ENCODE peak calls at places on chromosomes 1 and 21, in four cellular contexts. G is SK-N-SH, U is OCI-LY7, W is MM.1S. T is an unnamed sample.
A peak's percentile ranks its signal among the peaks of the same experiment; 100 is the strongest.

GRCh38 chr21:42653492-42654061 is at the start of gene PDE9A:
- DNase-seq in U (peak; percentile 51), W (no peak), G (peak; percentile 90), T (peak; percentile 88)

GRCh38 chr1:93723733-93724270 is 42.2 kb upstream of the BCAR3 start:
- DNase-seq in G (no peak), U (no peak), W (no peak), T (no peak)

GRCh38 chr1:25343872-25344271 is 5.7 kb downstream of the TMEM50A start:
- DNase-seq in W (no peak), U (no peak), G (no peak), T (no peak)

GRCh38 chr1:177913762-177914540 is 55.9 kb downstream of the SEC16B start:
- DNase-seq in G (peak; percentile 16), U (peak; percentile 3), W (peak; percentile 44), T (peak; percentile 56)

GRCh38 chr1:232568331-232568852 is 61.5 kb downstream of the SIPA1L2 start:
- DNase-seq in U (no peak), W (no peak), G (no peak), T (no peak)

GRCh38 chr1:170267317-170267716 is 121.6 kb downstream of the NTMT2 start:
- DNase-seq in G (no peak), U (no peak), W (no peak), T (no peak)

GRCh38 chr1:158251160-158251559 is 3.1 kb upstream of the CD1A start:
- DNase-seq in W (no peak), U (no peak), G (no peak), T (no peak)

GRCh38 chr1:64478594-64479248 is 8.8 kb downstream of the CACHD1 start:
- DNase-seq in W (no peak), G (no peak), U (no peak), T (no peak)

GRCh38 chr1:233512538-233512937 is 101.4 kb upstream of the KCNK1 start:
- DNase-seq in U (no peak), W (no peak), G (no peak), T (no peak)

GRCh38 chr1:1298861-1299685 is 8.7 kb downstream of the ACAP3 start:
- DNase-seq in G (peak; percentile 65), W (no peak), U (no peak), T (no peak)

GRCh38 chr1:230425252-230426061 is 675 bp downstream of the PGBD5 start:
- DNase-seq in W (peak; percentile 15), G (peak; percentile 75), U (no peak), T (peak; percentile 34)

GRCh38 chr1:42456754-42457089 is 379 bp downstream of the PPCS start:
- DNase-seq in G (peak; percentile 70), W (peak; percentile 81), U (peak; percentile 83), T (peak; percentile 77)

GRCh38 chr1:183075861-183076260 is 52.6 kb downstream of the LAMC1 start:
- DNase-seq in U (no peak), W (no peak), G (no peak), T (no peak)

GRCh38 chr1:212430416-212430815 is 2.3 kb upstream of the NENF start:
- DNase-seq in W (no peak), U (no peak), G (no peak), T (no peak)

GRCh38 chr1:213603087-213603486 is 384.7 kb upstream of the PROX1 start:
- DNase-seq in W (no peak), U (no peak), G (no peak), T (no peak)

GRCh38 chr1:24555591-24556413 is at the start of gene NCMAP:
- DNase-seq in U (peak; percentile 48), W (peak; percentile 32), G (no peak), T (peak; percentile 83)

GRCh38 chr1:1208713-1209433 is 2.5 kb upstream of the TNFRSF18 start:
- DNase-seq in U (no peak), G (no peak), W (no peak), T (no peak)

GRCh38 chr1:212970085-212970484 is 19.7 kb downstream of the VASH2 start:
- DNase-seq in G (no peak), U (no peak), W (no peak), T (no peak)

GRCh38 chr1:118158918-118159317 is 26.1 kb downstream of the SPAG17 start:
- DNase-seq in W (no peak), G (no peak), U (no peak), T (no peak)

GRCh38 chr1:225533238-225533637 is 105.4 kb upstream of the LBR start:
- DNase-seq in W (no peak), U (no peak), G (no peak), T (peak; percentile 25)

GRCh38 chr1:236861560-236862230 is 66.6 kb downstream of the MTR start:
- DNase-seq in G (no peak), W (no peak), U (no peak), T (peak; percentile 8)

GRCh38 chr1:183443025-183443424 is 24.8 kb upstream of the NMNAT2 start:
- DNase-seq in G (peak; percentile 52), U (no peak), W (no peak), T (no peak)

GRCh38 chr1:19044975-19045831 is 88.7 kb upstream of the IFFO2 start:
- DNase-seq in W (no peak), G (peak; percentile 3), U (no peak), T (no peak)

GRCh38 chr1:146012703-146013565 is 8.6 kb downstream of the HJV start:
- DNase-seq in U (peak; percentile 76), G (peak; percentile 66), W (peak; percentile 81), T (peak; percentile 77)

GRCh38 chr1:79603862-79604261 is 597.3 kb upstream of the ADGRL4 start:
- DNase-seq in G (no peak), W (no peak), U (no peak), T (peak; percentile 44)

GRCh38 chr1:64242895-64243756 is 39.7 kb downstream of the UBE2U start:
- DNase-seq in G (peak; percentile 41), U (peak; percentile 37), W (peak; percentile 66), T (peak; percentile 54)

GRCh38 chr1:22111620-22112019 is 31.3 kb downstream of the WNT4 start:
- DNase-seq in W (no peak), U (no peak), G (peak; percentile 67), T (no peak)

GRCh38 chr1:231702804-231703203 is 76.2 kb downstream of the DISC1 start:
- DNase-seq in U (no peak), W (no peak), G (no peak), T (no peak)

GRCh38 chr1:54774820-54775498 is 10.6 kb upstream of the PARS2 start:
- DNase-seq in U (peak; percentile 60), W (peak; percentile 34), G (peak; percentile 80), T (no peak)

GRCh38 chr1:74199504-74199903 is 1.5 kb downstream of the FPGT start:
- DNase-seq in U (no peak), W (no peak), G (no peak), T (no peak)

GRCh38 chr1:43776043-43776761 is 68.9 kb downstream of the ST3GAL3 start:
- DNase-seq in G (no peak), U (no peak), W (no peak), T (no peak)

GRCh38 chr1:204503122-204503912 is 8.7 kb upstream of the PIK3C2B start:
- DNase-seq in W (peak; percentile 85), G (no peak), U (peak; percentile 85), T (peak; percentile 80)

GRCh38 chr1:67572594-67573221 is 112.3 kb upstream of the GADD45A start:
- DNase-seq in G (no peak), U (no peak), W (no peak), T (peak; percentile 56)

GRCh38 chr1:234270581-234271242 is 102.5 kb upstream of the COA6 start:
- DNase-seq in U (no peak), G (no peak), W (no peak), T (no peak)

GRCh38 chr1:54356680-54357147 is 49.5 kb downstream of the SSBP3 start:
- DNase-seq in U (peak; percentile 23), W (no peak), G (no peak), T (no peak)

GRCh38 chr1:168583571-168583970 is 7.2 kb downstream of the XCL1 start:
- DNase-seq in G (no peak), W (no peak), U (no peak), T (no peak)

GRCh38 chr1:230643887-230644286 is 1.6 kb downstream of the COG2 start:
- DNase-seq in U (peak; percentile 35), G (no peak), W (peak; percentile 67), T (peak; percentile 24)

GRCh38 chr1:234586892-234587445 is 23.0 kb downstream of the IRF2BP2 start:
- DNase-seq in U (no peak), W (no peak), G (no peak), T (no peak)

GRCh38 chr1:59971464-59971911 is 44.9 kb upstream of the CYP2J2 start:
- DNase-seq in U (peak; percentile 20), G (peak; percentile 88), W (peak; percentile 30), T (peak; percentile 84)

GRCh38 chr1:37498872-37499617 is 15.5 kb downstream of the MEAF6 start:
- DNase-seq in G (peak; percentile 53), W (no peak), U (no peak), T (peak; percentile 10)

DNA sequence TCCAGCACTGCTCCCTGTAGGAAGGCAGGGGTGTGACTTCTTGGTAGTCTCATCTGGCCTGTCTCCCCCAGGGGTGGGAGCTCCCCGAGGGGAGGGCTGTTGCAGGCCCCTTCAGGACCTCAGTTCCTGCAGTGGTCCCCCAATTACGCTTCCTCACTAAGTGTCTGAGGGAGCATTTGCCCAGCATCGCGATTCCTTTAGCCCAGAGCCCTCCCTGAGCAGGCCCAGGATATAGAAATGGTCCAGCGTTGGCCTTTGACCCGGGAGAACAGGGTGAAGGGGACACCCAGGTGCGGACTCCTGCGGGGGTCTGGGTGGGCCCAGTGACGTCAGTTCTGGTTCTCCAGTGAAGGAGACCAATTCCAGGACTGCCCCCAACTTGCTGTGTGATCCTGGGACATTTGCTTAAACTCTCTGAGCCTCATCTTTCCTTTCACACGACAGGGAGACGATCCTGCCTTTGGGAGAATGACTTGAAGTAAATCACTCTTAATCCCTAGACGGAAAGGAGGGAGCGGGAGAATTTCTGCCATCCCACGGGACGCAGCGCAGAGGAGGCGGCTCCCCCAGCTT is 32.6 kb upstream of the BTG2 start:
- DNase-seq in W (no peak), U (peak; percentile 4), G (no peak), T (peak; percentile 4)
- H3K4me3 ChIP-seq in W (peak overlapping the region; percentile 64), U (peak overlapping the region; percentile 66), G (no peak overlapping the region), T (no peak overlapping the region)

DNA sequence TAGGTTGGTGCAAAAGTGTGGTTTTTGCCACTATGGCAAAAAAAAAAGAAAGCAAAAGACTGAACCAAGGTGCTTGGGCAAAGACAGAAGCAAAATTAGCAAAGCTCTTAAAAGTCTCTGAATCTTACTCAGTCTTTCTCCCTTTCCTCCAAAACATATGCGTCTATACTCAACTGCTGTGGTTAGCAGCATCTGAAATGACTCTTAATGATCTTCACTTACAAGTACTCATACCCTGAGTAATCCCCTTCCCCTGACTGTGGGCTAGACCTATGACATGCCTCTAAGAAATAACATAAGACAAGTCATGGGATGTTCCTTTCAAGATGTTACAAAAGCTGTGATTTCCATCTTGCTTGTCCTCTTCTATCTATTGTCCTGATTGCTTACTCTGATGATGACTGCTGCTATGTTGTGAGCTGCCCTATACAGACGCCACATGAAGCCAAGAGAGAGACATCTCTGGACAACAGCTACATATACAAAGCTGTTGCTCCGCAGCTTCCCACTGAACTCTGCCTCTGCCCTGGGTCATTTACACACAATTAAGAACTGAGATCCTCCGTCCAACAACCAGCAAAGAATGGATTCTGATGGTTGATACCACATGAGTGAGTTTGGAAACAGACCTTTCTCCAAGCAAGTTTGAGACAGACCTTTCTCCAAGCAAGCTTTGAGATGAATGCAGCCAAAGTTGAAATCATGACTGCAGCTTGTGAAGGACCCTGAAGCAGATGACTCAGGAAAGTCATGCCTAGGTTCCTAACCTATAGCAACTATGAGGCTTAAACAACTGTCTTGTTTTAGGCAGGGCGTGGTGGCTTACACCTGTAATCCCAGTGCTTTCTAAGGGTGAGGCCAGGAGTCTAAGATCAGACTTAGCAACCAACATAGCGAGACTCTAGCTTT is 55.2 kb downstream of the PUM1 start:
- DNase-seq in W (no peak), G (no peak), U (no peak), T (no peak)
- TF ChIP-seq EZH2phosphoT487 in W (no peak), G (no peak), U (no peak), T (no peak)

GRCh38 chr1:201061886-201062285 is 38.4 kb upstream of the KIF21B start:
- DNase-seq in G (no peak), U (no peak), W (no peak), T (no peak)
- H3K4me3 ChIP-seq in G (no peak overlapping the region), U (no peak overlapping the region), W (no peak overlapping the region), T (no peak overlapping the region)

GRCh38 chr1:70768211-70768610 is 279.4 kb downstream of the PTGER3 start:
- DNase-seq in U (no peak), G (no peak), W (no peak), T (no peak)
- TF ChIP-seq EZH2phosphoT487 in U (no peak), G (no peak), W (no peak), T (no peak)

T was measured in hepatocyte.